ENCODE peak calls at places on chromosomes 2 and 18, in five cellular contexts. One of them, this sample, is unnamed.

GRCh38 chr18:32469190-32469611 is 1.5 kb downstream of the GAREM1 start:
- DNase-seq in stimulated activated CD4-positive, alpha-beta T cell treated with anti-CD3 and anti-CD28 coated beads, Interleukin-12 subunit alpha, Interleukin-12 subunit beta, amount 100 ng/mL, for 24 hours: no peak
- DNase-seq in mesenteric fat pad: no peak
- DNase-seq in Daoy: peak; percentile 37
- DNase-seq in myocyte: peak; percentile 49
- DNase-seq in this sample: no peak

GRCh38 chr2:42922293-42922692 is 129.9 kb upstream of the HAAO start:
- DNase-seq in Daoy: no peak
- DNase-seq in stimulated activated CD4-positive, alpha-beta T cell treated with anti-CD3 and anti-CD28 coated beads, Interleukin-12 subunit alpha, Interleukin-12 subunit beta, amount 100 ng/mL, for 24 hours: no peak
- DNase-seq in mesenteric fat pad: no peak
- DNase-seq in myocyte: no peak
- DNase-seq in this sample: no peak

GRCh38 chr2:74290066-74290465 is 53.1 kb downstream of the SLC4A5 start:
- DNase-seq in Daoy: no peak
- DNase-seq in myocyte: no peak
- DNase-seq in mesenteric fat pad: no peak
- DNase-seq in stimulated activated CD4-positive, alpha-beta T cell treated with anti-CD3 and anti-CD28 coated beads, Interleukin-12 subunit alpha, Interleukin-12 subunit beta, amount 100 ng/mL, for 24 hours: no peak
- DNase-seq in this sample: no peak

GRCh38 chr2:54267577-54267976 is 11.5 kb upstream of the TSPYL6 start:
- DNase-seq in mesenteric fat pad: no peak
- DNase-seq in Daoy: no peak
- DNase-seq in myocyte: no peak
- DNase-seq in stimulated activated CD4-positive, alpha-beta T cell treated with anti-CD3 and anti-CD28 coated beads, Interleukin-12 subunit alpha, Interleukin-12 subunit beta, amount 100 ng/mL, for 24 hours: no peak
- DNase-seq in this sample: no peak

GRCh38 chr2:23548143-23548769 is 163.3 kb downstream of the KLHL29 start:
- DNase-seq in mesenteric fat pad: no peak
- DNase-seq in stimulated activated CD4-positive, alpha-beta T cell treated with anti-CD3 and anti-CD28 coated beads, Interleukin-12 subunit alpha, Interleukin-12 subunit beta, amount 100 ng/mL, for 24 hours: no peak
- DNase-seq in Daoy: no peak
- DNase-seq in myocyte: no peak
- DNase-seq in this sample: no peak

GRCh38 chr2:223674998-223675609 is 72.9 kb upstream of the SCG2 start:
- DNase-seq in myocyte: peak; percentile 38
- DNase-seq in Daoy: peak; percentile 27
- DNase-seq in stimulated activated CD4-positive, alpha-beta T cell treated with anti-CD3 and anti-CD28 coated beads, Interleukin-12 subunit alpha, Interleukin-12 subunit beta, amount 100 ng/mL, for 24 hours: no peak
- DNase-seq in mesenteric fat pad: no peak
- DNase-seq in this sample: no peak

GRCh38 chr2:69217333-69218080 is 169.5 kb downstream of the GFPT1 start:
- DNase-seq in mesenteric fat pad: no peak
- DNase-seq in myocyte: no peak
- DNase-seq in stimulated activated CD4-positive, alpha-beta T cell treated with anti-CD3 and anti-CD28 coated beads, Interleukin-12 subunit alpha, Interleukin-12 subunit beta, amount 100 ng/mL, for 24 hours: no peak
- DNase-seq in Daoy: no peak
- DNase-seq in this sample: no peak

GRCh38 chr18:58863539-58864145 is 1.0 kb upstream of the ZNF532 start:
- DNase-seq in Daoy: peak; percentile 43
- DNase-seq in myocyte: peak; percentile 55
- DNase-seq in mesenteric fat pad: no peak
- DNase-seq in stimulated activated CD4-positive, alpha-beta T cell treated with anti-CD3 and anti-CD28 coated beads, Interleukin-12 subunit alpha, Interleukin-12 subunit beta, amount 100 ng/mL, for 24 hours: peak; percentile 18
- DNase-seq in this sample: peak; percentile 61

GRCh38 chr2:172253190-172254052 is 150.7 kb upstream of the DLX2 start:
- DNase-seq in mesenteric fat pad: no peak
- DNase-seq in myocyte: peak; percentile 97
- DNase-seq in Daoy: peak; percentile 97
- DNase-seq in stimulated activated CD4-positive, alpha-beta T cell treated with anti-CD3 and anti-CD28 coated beads, Interleukin-12 subunit alpha, Interleukin-12 subunit beta, amount 100 ng/mL, for 24 hours: peak; percentile 55
- DNase-seq in this sample: no peak

GRCh38 chr2:16507655-16508054 is 158.0 kb downstream of the CYRIA start:
- DNase-seq in mesenteric fat pad: no peak
- DNase-seq in stimulated activated CD4-positive, alpha-beta T cell treated with anti-CD3 and anti-CD28 coated beads, Interleukin-12 subunit alpha, Interleukin-12 subunit beta, amount 100 ng/mL, for 24 hours: no peak
- DNase-seq in myocyte: no peak
- DNase-seq in Daoy: peak; percentile 29
- DNase-seq in this sample: no peak

GRCh38 chr2:216312441-216312840 is 59.8 kb downstream of the MARCHF4 start:
- DNase-seq in myocyte: peak; percentile 58
- DNase-seq in stimulated activated CD4-positive, alpha-beta T cell treated with anti-CD3 and anti-CD28 coated beads, Interleukin-12 subunit alpha, Interleukin-12 subunit beta, amount 100 ng/mL, for 24 hours: no peak
- DNase-seq in mesenteric fat pad: no peak
- DNase-seq in Daoy: no peak
- DNase-seq in this sample: no peak

This sample was measured in activated B cell treated with CpG ODN at 0.5 μM for 24 hours.